ENCODE peak calls at places on chromosomes 1 and 21, in five cellular contexts. One of them, this sample, is unnamed.

GRCh38 chr1:50605186-50605875 is 182.1 kb upstream of the DMRTA2 start:
- DNase-seq in nucleus accumbens: no peak
- DNase-seq in myocyte: peak
- DNase-seq in NCI-H1092 treated with DMSO at 0.1 percent for 48 hours: no peak
- DNase-seq in NCI-H2081: peak
- DNase-seq in this sample: peak

GRCh38 chr1:26556041-26556440 is 26.5 kb downstream of the RPS6KA1 start:
- DNase-seq in nucleus accumbens: no peak
- DNase-seq in myocyte: no peak
- DNase-seq in NCI-H1092 treated with DMSO at 0.1 percent for 48 hours: no peak
- DNase-seq in NCI-H2081: no peak
- DNase-seq in this sample: no peak

GRCh38 chr1:26276432-26276838 is 3.5 kb upstream of the SH3BGRL3 start:
- DNase-seq in nucleus accumbens: no peak
- DNase-seq in myocyte: no peak
- DNase-seq in NCI-H1092 treated with DMSO at 0.1 percent for 48 hours: no peak
- DNase-seq in NCI-H2081: no peak
- DNase-seq in this sample: no peak

GRCh38 chr21:28632718-28633408 is 359.8 kb downstream of the LTN1 start:
- DNase-seq in nucleus accumbens: no peak
- DNase-seq in myocyte: peak
- DNase-seq in NCI-H1092 treated with DMSO at 0.1 percent for 48 hours: no peak
- DNase-seq in NCI-H2081: no peak
- DNase-seq in this sample: no peak

GRCh38 chr21:20994790-20995189 is 3.4 kb upstream of the NCAM2 start:
- DNase-seq in nucleus accumbens: no peak
- DNase-seq in myocyte: no peak
- DNase-seq in NCI-H1092 treated with DMSO at 0.1 percent for 48 hours: no peak
- DNase-seq in NCI-H2081: no peak
- DNase-seq in this sample: no peak

GRCh38 chr1:238608139-238608538 is 717.4 kb upstream of the ZP4 start:
- DNase-seq in nucleus accumbens: no peak
- DNase-seq in myocyte: no peak
- DNase-seq in NCI-H1092 treated with DMSO at 0.1 percent for 48 hours: no peak
- DNase-seq in NCI-H2081: no peak
- DNase-seq in this sample: no peak

GRCh38 chr1:32247983-32248889 is 1.2 kb downstream of the FAM167B start:
- DNase-seq in nucleus accumbens: no peak
- DNase-seq in myocyte: peak
- DNase-seq in NCI-H1092 treated with DMSO at 0.1 percent for 48 hours: peak
- DNase-seq in NCI-H2081: peak
- DNase-seq in this sample: peak

GRCh38 chr1:192580351-192580962 is 4.9 kb downstream of the RGS1 start:
- DNase-seq in nucleus accumbens: no peak
- DNase-seq in myocyte: peak
- DNase-seq in NCI-H1092 treated with DMSO at 0.1 percent for 48 hours: no peak
- DNase-seq in NCI-H2081: no peak
- DNase-seq in this sample: peak

GRCh38 chr1:227917081-227917950 is 30.4 kb downstream of the WNT9A start:
- DNase-seq in nucleus accumbens: peak
- DNase-seq in myocyte: peak
- DNase-seq in NCI-H1092 treated with DMSO at 0.1 percent for 48 hours: no peak
- DNase-seq in NCI-H2081: no peak
- DNase-seq in this sample: no peak

GRCh38 chr1:164830628-164831027 is 271.6 kb downstream of the PBX1 start:
- DNase-seq in nucleus accumbens: no peak
- DNase-seq in myocyte: no peak
- DNase-seq in NCI-H1092 treated with DMSO at 0.1 percent for 48 hours: no peak
- DNase-seq in NCI-H2081: no peak
- DNase-seq in this sample: no peak

GRCh38 chr1:233368784-233369120 is 41.2 kb downstream of the MAP3K21 start:
- DNase-seq in nucleus accumbens: no peak
- DNase-seq in myocyte: no peak
- DNase-seq in NCI-H1092 treated with DMSO at 0.1 percent for 48 hours: no peak
- DNase-seq in NCI-H2081: no peak
- DNase-seq in this sample: no peak

GRCh38 chr1:50436489-50436888 is 13.2 kb upstream of the DMRTA2 start:
- DNase-seq in nucleus accumbens: no peak
- DNase-seq in myocyte: no peak
- DNase-seq in NCI-H1092 treated with DMSO at 0.1 percent for 48 hours: no peak
- DNase-seq in NCI-H2081: no peak
- DNase-seq in this sample: no peak

This sample was measured in NCI-H146.